ENCODE peak calls at places on chromosomes 1 and 21, in four cellular contexts. N, K, X and H are unnamed samples.

GRCh38 chr1:30785181-30785580 is 27.6 kb upstream of the LAPTM5 start:
- DNase-seq in X (no peak), N (no peak), K (no peak), H (no peak)

GRCh38 chr1:174407705-174408104 is 40.1 kb upstream of the GPR52 start:
- DNase-seq in N (no peak), K (peak), X (no peak), H (no peak)

GRCh38 chr1:31733389-31734219 is 29.8 kb upstream of the COL16A1 start:
- DNase-seq in N (no peak), K (no peak), X (no peak), H (peak)

GRCh38 chr1:3656450-3657095 is 4.3 kb downstream of the TP73 start:
- DNase-seq in K (no peak), X (no peak), N (no peak), H (no peak)

GRCh38 chr1:111596499-111596898 is 23.1 kb upstream of the RAP1A start:
- DNase-seq in X (no peak), N (no peak), K (no peak), H (no peak)

GRCh38 chr1:32825181-32825580 is 7.7 kb downstream of the S100PBP start:
- DNase-seq in N (no peak), K (no peak), X (no peak), H (no peak)

GRCh38 chr1:61812916-61813315 is 70.6 kb downstream of the PATJ start:
- DNase-seq in N (no peak), X (no peak), K (no peak), H (no peak)

GRCh38 chr1:92736395-92736794 is 48.5 kb downstream of the EVI5 start:
- DNase-seq in X (peak), N (no peak), K (no peak), H (no peak)

GRCh38 chr1:12617901-12618660 is at the start of gene DHRS3:
- DNase-seq in X (peak), N (peak), K (peak), H (peak)

GRCh38 chr1:98086796-98087195 is 166.0 kb upstream of the DPYD start:
- DNase-seq in X (peak), N (no peak), K (peak), H (no peak)

GRCh38 chr1:67880056-67880601 is 46.9 kb upstream of the GNG12 start:
- DNase-seq in X (no peak), K (peak), N (peak), H (no peak)

GRCh38 chr1:45612941-45613579 is 10.8 kb downstream of the CCDC17 start:
- DNase-seq in K (no peak), N (no peak), X (no peak), H (no peak)

GRCh38 chr1:43671626-43672330 is 21.8 kb downstream of the KDM4A start:
- DNase-seq in N (no peak), K (no peak), X (no peak), H (no peak)

GRCh38 chr1:8189931-8190483 is 127.9 kb upstream of the SLC45A1 start:
- DNase-seq in X (no peak), K (no peak), N (no peak), H (peak)

GRCh38 chr1:246680696-246681127 is 43.5 kb upstream of the SCCPDH start:
- DNase-seq in K (no peak), N (no peak), X (no peak), H (no peak)

GRCh38 chr1:180365039-180365438 is 135.0 kb downstream of the LHX4 start:
- DNase-seq in N (no peak), K (no peak), X (peak), H (no peak)

GRCh38 chr1:109208847-109209463 is 4.8 kb upstream of the SARS1 start:
- DNase-seq in N (no peak), K (no peak), X (no peak), H (no peak)

GRCh38 chr1:1199141-1199960 is 7.0 kb downstream of the TNFRSF18 start:
- DNase-seq in X (no peak), N (peak), K (no peak), H (peak)

GRCh38 chr1:217133092-217133491 is 409.9 kb upstream of the ESRRG start:
- DNase-seq in K (no peak), X (no peak), N (no peak), H (peak)

GRCh38 chr1:115089443-115090340 is at the start of gene TSPAN2:
- DNase-seq in K (no peak), X (peak), N (peak), H (peak)

GRCh38 chr1:84164567-84165021 is 20.5 kb downstream of the PRKACB start:
- DNase-seq in N (no peak), K (no peak), X (no peak), H (no peak)

GRCh38 chr1:17723684-17724083 is 31.4 kb upstream of the ACTL8 start:
- DNase-seq in K (no peak), X (no peak), N (no peak), H (peak)

GRCh38 chr1:61674221-61674620 is 50.7 kb downstream of the TM2D1 start:
- DNase-seq in X (no peak), N (no peak), K (no peak), H (no peak)

GRCh38 chr1:22452401-22452963 is 831 bp downstream of the ZBTB40 start:
- DNase-seq in K (no peak), X (peak), N (no peak), H (no peak)

GRCh38 chr1:17520473-17521319 is 18.8 kb upstream of the ARHGEF10L start:
- DNase-seq in X (no peak), K (no peak), N (no peak), H (peak)

GRCh38 chr1:203200059-203200553 is 13.6 kb upstream of the CHI3L1 start:
- DNase-seq in X (no peak), N (no peak), K (peak), H (no peak)

GRCh38 chr1:110412576-110412975 is 5.1 kb upstream of the LAMTOR5 start:
- DNase-seq in X (peak), N (peak), K (no peak), H (peak)

GRCh38 chr21:43919871-43920801 is 55.1 kb downstream of the AGPAT3 start:
- DNase-seq in N (peak), X (no peak), K (no peak), H (peak)

GRCh38 chr1:215923129-215923824 is 356.2 kb downstream of the KCTD3 start:
- DNase-seq in K (no peak), X (no peak), N (no peak), H (no peak)

GRCh38 chr1:29470087-29470787 is 233.9 kb downstream of the PTPRU start:
- DNase-seq in X (no peak), N (no peak), K (no peak), H (peak)

GRCh38 chr1:6486433-6487011 is 4.9 kb downstream of the PLEKHG5 start:
- DNase-seq in X (peak), N (peak), K (no peak), H (peak)

GRCh38 chr1:6484826-6485139 is 6.7 kb downstream of the PLEKHG5 start:
- DNase-seq in N (no peak), X (no peak), K (no peak), H (no peak)

GRCh38 chr1:6483761-6484117 is 7.7 kb downstream of the PLEKHG5 start:
- DNase-seq in X (no peak), K (no peak), N (no peak), H (no peak)

GRCh38 chr1:6485937-6486250 is 5.6 kb downstream of the PLEKHG5 start:
- DNase-seq in N (no peak), X (no peak), K (no peak), H (no peak)

DNA sequence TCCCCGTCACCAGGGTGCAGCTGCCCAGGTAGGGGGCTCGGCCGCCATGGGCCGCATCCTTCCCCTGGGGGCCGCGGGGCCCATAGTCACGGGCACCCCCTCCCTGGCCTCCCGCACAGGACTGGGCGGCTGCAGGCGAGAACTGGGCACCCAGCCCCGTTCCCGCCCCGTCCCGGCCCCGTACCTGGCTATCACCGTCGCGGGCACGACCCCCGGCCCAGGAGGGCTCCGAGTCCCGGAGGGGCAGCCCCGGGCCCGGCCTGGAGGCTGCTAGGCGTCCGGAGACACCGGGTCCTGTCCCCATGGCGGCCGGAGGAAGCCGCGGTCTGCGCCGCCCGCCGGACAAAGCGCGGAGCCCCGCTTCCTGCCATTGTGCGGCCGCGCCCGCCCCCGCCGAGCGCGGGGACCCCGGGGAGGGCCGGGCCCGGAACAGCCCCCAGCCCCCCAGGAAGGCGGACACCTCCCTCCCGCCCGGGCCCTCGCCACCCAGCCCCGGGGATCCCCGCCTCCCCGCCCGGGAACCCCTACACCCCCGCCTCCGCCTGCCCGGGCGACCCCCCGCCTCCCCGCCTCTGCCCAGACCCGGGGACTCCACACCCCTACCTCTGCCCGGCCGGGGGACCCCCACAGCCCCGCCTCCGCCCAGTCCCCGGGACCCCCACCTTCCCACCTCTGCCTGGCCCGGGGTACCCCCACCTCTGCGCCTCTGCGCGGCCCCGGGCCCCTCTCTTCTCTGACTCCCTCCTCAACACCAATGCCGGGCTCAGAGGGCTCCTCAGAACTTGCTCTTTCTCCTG is 6.1 kb downstream of the PLEKHG5 start:
- DNase-seq in X (no peak), K (no peak), N (no peak), H (peak)
- H3K4me3 ChIP-seq in X (peak), K (peak), N (peak), H (peak)

DNA sequence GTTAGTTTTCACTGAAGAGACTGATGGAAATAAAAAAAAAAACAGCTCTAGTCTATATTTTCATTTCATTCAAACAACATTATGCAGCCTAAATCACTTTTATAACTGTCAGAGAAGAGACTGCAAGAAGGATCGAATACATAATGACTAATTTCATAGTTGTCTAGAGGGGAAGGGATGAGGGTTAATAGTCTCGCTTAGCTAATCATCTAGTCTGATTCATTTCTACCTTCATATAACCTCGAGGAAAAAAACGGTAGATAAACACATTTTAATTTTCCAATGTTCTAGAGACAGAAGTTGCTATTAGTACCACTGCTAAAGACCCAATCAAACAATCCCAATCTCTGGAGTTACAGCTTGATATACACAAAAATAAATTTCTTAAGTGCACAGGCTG is 3.5 kb downstream of the FUBP1 start:
- DNase-seq in K (no peak), X (no peak), N (no peak), H (no peak)
- H3K4me3 ChIP-seq in K (no peak), X (peak), N (no peak), H (no peak)

GRCh38 chr1:155166373-155167165 is 6.5 kb downstream of the KRTCAP2 start:
- DNase-seq in N (peak), X (peak), K (no peak), H (peak)
- H3K4me3 ChIP-seq in N (no peak), X (no peak), K (no peak), H (peak)

DNA sequence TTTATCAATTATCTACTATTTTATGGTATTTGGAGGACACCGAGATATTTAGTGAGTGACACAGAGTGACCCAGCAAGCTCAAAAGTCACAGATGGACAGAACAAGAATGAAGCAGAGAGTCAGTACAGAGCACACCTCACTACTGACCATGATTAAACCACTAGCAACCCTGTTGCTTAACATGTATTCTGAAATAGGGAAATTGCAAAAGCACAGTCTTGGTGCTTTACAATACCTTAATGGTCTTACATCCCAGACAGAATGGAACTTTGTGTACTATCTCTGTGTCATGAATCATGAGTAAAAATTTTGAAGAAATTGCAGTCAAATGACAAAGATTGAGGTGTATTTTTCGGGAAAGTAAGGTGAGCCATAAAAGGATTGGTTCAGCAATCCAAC is 2.6 kb upstream of the SAMSN1 start:
- DNase-seq in K (no peak), N (no peak), X (no peak), H (no peak)
- H3K4me3 ChIP-seq in K (no peak), N (no peak), X (no peak), H (no peak)

GRCh38 chr1:235945775-235946565 is 79.3 kb upstream of the LYST start:
- DNase-seq in K (no peak), X (no peak), N (no peak), H (no peak)
- H3K4me3 ChIP-seq in K (no peak), X (no peak), N (no peak), H (no peak)